ENCODE peak calls at places on chromosomes 4 and X, in six cellular contexts. Z is GM12891, Q is A549, Y is esophagus muscularis mucosa, B is ovary, X is tibial nerve. I is an unnamed sample.

GRCh38 chr4:145179201-145179860 is 1.1 kb downstream of the OTUD4 start:
- DNase-seq in Z (no peak), B (peak; percentile 70), Y (no peak), Q (peak; percentile 28), X (peak; percentile 43), I (no peak)

GRCh38 chrX:73812256-73812655 is 249.3 kb downstream of the CHIC1 start:
- DNase-seq in B (no peak), Y (no peak), Z (no peak), X (no peak), Q (no peak), I (no peak)

GRCh38 chr4:83561381-83561780 is 25.5 kb downstream of the GPAT3 start:
- DNase-seq in Q (peak; percentile 50), B (no peak), Y (no peak), Z (no peak), X (no peak), I (no peak)

GRCh38 chr4:116839826-116840225 is 245.6 kb downstream of the TRAM1L1 start:
- DNase-seq in X (no peak), Y (no peak), Q (no peak), Z (no peak), B (no peak), I (peak; percentile 1)

GRCh38 chr4:139144911-139145551 is 32.0 kb downstream of the ELF2 start:
- DNase-seq in Z (no peak), Y (no peak), Q (no peak), B (no peak), X (no peak), I (no peak)

GRCh38 chr4:107862658-107863057 is 37.9 kb downstream of the SGMS2 start:
- DNase-seq in B (no peak), X (no peak), Q (peak; percentile 15), Y (no peak), Z (no peak), I (peak; percentile 6)

GRCh38 chr4:122450847-122451246 is 5.7 kb downstream of the IL2 start:
- DNase-seq in Y (no peak), X (no peak), Z (no peak), Q (peak; percentile 0), B (no peak), I (no peak)

GRCh38 chrX:154098551-154098950 is 1.0 kb upstream of the MECP2 start:
- DNase-seq in B (no peak), Q (no peak), Y (no peak), X (no peak), Z (no peak), I (no peak)

GRCh38 chrX:292900-293897 is 12.0 kb downstream of the PLCXD1 start:
- DNase-seq in Q (no peak), X (no peak), Y (no peak), B (peak; percentile 19), Z (no peak), I (no peak)

GRCh38 chr4:57154191-57154590 is 44.0 kb upstream of the IGFBP7 start:
- DNase-seq in Y (peak; percentile 42), X (no peak), Q (no peak), Z (no peak), B (no peak), I (no peak)

GRCh38 chr4:133968174-133968573 is 233.4 kb downstream of the PABPC4L start:
- DNase-seq in Q (no peak), Y (no peak), B (no peak), Z (no peak), X (no peak), I (no peak)

GRCh38 chrX:154021131-154021611 is 1.5 kb upstream of the IRAK1 start:
- DNase-seq in Y (no peak), X (no peak), Q (no peak), Z (no peak), B (no peak), I (peak; percentile 63)

GRCh38 chrX:2404816-2405215 is 96.0 kb downstream of the DHRSX start:
- DNase-seq in Z (no peak), Y (no peak), X (no peak), B (no peak), Q (no peak), I (no peak)

GRCh38 chrX:109487640-109488039 is 5.8 kb upstream of the GUCY2F start:
- DNase-seq in B (no peak), Z (no peak), Y (no peak), Q (no peak), X (no peak), I (no peak)

GRCh38 chr4:10571896-10572295 is 112.7 kb downstream of the CLNK start:
- DNase-seq in Z (no peak), X (no peak), Q (no peak), B (no peak), Y (no peak), I (no peak)

GRCh38 chrX:100969936-100970335 is 428 bp downstream of the ARL13A start:
- DNase-seq in X (no peak), Z (no peak), Y (no peak), B (no peak), Q (no peak), I (no peak)

GRCh38 chrX:140440891-140441290 is 64.0 kb downstream of the SOX3 start:
- DNase-seq in B (no peak), Q (no peak), Z (no peak), X (no peak), Y (no peak), I (no peak)

GRCh38 chr4:7101692-7102515 is 34.0 kb upstream of the GRPEL1 start:
- DNase-seq in Q (peak; percentile 77), Y (no peak), B (peak; percentile 79), Z (peak; percentile 73), X (peak; percentile 66), I (peak; percentile 67)

GRCh38 chr4:123597586-123597985 is 201.0 kb downstream of the SPRY1 start:
- DNase-seq in Y (no peak), X (no peak), Z (no peak), Q (no peak), B (no peak), I (no peak)

GRCh38 chr4:3801931-3802550 is 35.9 kb downstream of the ADRA2C start:
- DNase-seq in Q (no peak), Y (no peak), B (no peak), Z (no peak), X (no peak), I (no peak)

GRCh38 chrX:1222511-1223252 is 10.2 kb upstream of the CRLF2 start:
- DNase-seq in Q (peak; percentile 28), Z (no peak), Y (no peak), X (no peak), B (no peak), I (peak; percentile 16)

GRCh38 chrX:53321943-53322497 is 40.6 kb upstream of the IQSEC2 start:
- DNase-seq in B (no peak), X (no peak), Y (no peak), Z (no peak), Q (no peak), I (no peak)

GRCh38 chr4:8639021-8639420 is 46.5 kb downstream of the CPZ start:
- DNase-seq in X (no peak), Z (no peak), B (no peak), Q (no peak), Y (no peak), I (no peak)

GRCh38 chr4:28463184-28463690 is 1602.6 kb downstream of the STIM2 start:
- DNase-seq in Q (no peak), X (no peak), B (no peak), Z (no peak), Y (no peak), I (no peak)

GRCh38 chr4:86482851-86483490 is 111.1 kb upstream of the PTPN13 start:
- DNase-seq in X (no peak), Z (no peak), B (no peak), Q (no peak), Y (no peak), I (peak; percentile 2)

GRCh38 chr4:184396001-184396400 is 78.3 kb downstream of the IRF2 start:
- DNase-seq in Q (no peak), Z (no peak), X (no peak), Y (no peak), B (no peak), I (no peak)

GRCh38 chr4:87033902-87034301 is 99.1 kb downstream of the AFF1 start:
- DNase-seq in Z (no peak), Q (no peak), Y (peak; percentile 66), B (no peak), X (no peak), I (no peak)

GRCh38 chrX:40152173-40152705 is 54.5 kb upstream of the BCOR start:
- DNase-seq in B (no peak), X (no peak), Q (no peak), Z (no peak), Y (no peak), I (no peak)

GRCh38 chr4:28744066-28744465 is 1883.4 kb downstream of the STIM2 start:
- DNase-seq in Q (no peak), X (no peak), B (no peak), Z (no peak), Y (no peak), I (no peak)

GRCh38 chr4:122044496-122044895 is 92.6 kb upstream of the TRPC3 start:
- DNase-seq in X (no peak), B (no peak), Y (no peak), Z (no peak), Q (no peak), I (no peak)

GRCh38 chrX:38612281-38612680 is 50.9 kb downstream of the TSPAN7 start:
- DNase-seq in X (no peak), Q (no peak), Z (no peak), B (no peak), Y (no peak), I (no peak)
- TF ChIP-seq POLR2A in X (no peak), Q (no peak), Z (no peak), B (no peak), Y (no peak), I (no peak)

DNA sequence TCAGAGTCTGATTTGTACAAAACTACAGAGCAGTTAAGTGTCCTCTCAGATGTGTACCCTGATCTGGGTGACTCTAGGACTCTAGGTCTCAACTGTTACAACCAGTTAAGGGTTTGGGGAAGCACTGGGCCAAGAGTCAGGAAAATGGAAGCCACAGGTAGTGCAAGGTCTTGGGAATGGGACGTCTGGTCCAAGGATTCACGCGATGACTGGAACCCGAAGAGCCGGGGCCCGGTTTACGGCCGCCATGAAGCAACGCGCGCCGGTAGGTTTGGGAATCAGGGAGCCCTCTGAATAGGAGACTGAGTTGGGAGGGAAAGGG is 321 bp upstream of the HPRT1 start:
- DNase-seq in X (no peak), B (no peak), Q (no peak), Y (no peak), Z (no peak), I (no peak)
- TF ChIP-seq POLR2A in X (no peak), B (no peak), Q (no peak), Y (no peak), Z (no peak), I (no peak)

GRCh38 chrX:41923257-41923924 is at the start of gene CASK:
- DNase-seq in Q (peak; percentile 52), Y (peak; percentile 95), X (peak; percentile 87), Z (peak; percentile 39), B (peak; percentile 94), I (peak; percentile 46)
- TF ChIP-seq POLR2A in Q (peak; percentile 51), Y (peak; percentile 56), X (peak; percentile 86), Z (no peak), B (peak; percentile 64), I (peak; percentile 71)

DNA sequence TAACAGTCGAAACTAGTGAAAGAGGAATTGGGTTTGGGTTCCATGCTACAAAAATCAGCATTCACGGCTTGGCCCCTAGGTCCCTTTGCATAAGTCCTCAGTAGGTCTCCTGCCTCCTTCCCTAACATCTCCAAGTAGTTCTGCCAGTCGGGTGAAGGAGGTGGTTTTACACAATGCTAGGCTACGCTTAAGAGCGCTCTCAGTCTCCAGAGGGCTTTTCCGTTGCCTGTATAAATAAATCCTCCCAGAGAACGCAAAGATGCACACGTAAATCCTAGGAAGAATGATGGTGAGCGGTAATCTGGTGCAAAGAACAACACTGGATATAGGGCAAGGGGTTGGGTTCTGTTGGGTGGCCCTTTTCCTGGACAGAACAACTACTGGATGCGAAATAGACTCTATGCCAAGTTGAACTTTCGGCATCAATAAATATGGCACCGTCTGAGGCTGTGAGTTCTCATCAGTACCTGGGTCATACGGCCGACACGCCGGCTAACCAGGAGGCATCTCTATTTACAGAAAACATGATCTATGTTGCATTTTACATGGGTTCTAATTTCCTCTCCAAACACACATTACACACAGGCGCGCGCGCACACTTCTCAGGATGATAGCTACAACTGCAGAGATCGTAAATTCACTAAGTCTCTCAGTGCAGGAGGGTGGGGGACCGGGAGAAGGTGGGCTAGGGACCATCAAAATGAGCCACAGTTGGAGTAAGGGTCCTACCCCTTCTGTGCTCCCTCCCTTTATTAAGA is 1.3 kb downstream of the CAMK2D start:
- DNase-seq in Z (no peak), B (peak; percentile 50), X (peak; percentile 26), Q (peak; percentile 7), Y (no peak), I (peak; percentile 2)
- TF ChIP-seq POLR2A in Z (no peak), B (no peak), X (no peak), Q (no peak), Y (no peak), I (no peak)